ENCODE peak calls at places on chromosomes 3 and 15, in four cellular contexts. F is tibial artery; X is effector memory CD4-positive, alpha-beta T cell; B is uterus. E is an unnamed sample.

GRCh38 chr15:35047528-35047927 is 37.6 kb downstream of the NANOGP8 start:
- DNase-seq in F (no peak), B (no peak), X (no peak), E (no peak)

GRCh38 chr3:4426782-4427344 is 40.2 kb downstream of the SUMF1 start:
- DNase-seq in F (no peak), B (no peak), X (no peak), E (no peak)

GRCh38 chr3:126948980-126949535 is 33.9 kb upstream of the PLXNA1 start:
- DNase-seq in X (no peak), F (no peak), B (no peak), E (no peak)

GRCh38 chr3:172575375-172575774 is 52.1 kb upstream of the TNFSF10 start:
- DNase-seq in F (no peak), X (no peak), B (no peak), E (no peak)

GRCh38 chr3:64214002-64214696 is 11.1 kb downstream of the PRICKLE2 start:
- DNase-seq in X (no peak), B (peak; percentile 80), F (peak; percentile 85), E (no peak)

GRCh38 chr15:25545017-25545416 is 106.2 kb upstream of the UBE3A start:
- DNase-seq in X (no peak), B (no peak), F (no peak), E (no peak)

GRCh38 chr3:45545476-45545875 is 49.1 kb upstream of the LIMD1 start:
- DNase-seq in F (no peak), X (no peak), B (no peak), E (no peak)

GRCh38 chr15:65869954-65870871 is 922 bp downstream of the RAB11A start:
- DNase-seq in B (peak; percentile 61), X (no peak), F (peak; percentile 68), E (peak; percentile 27)

GRCh38 chr15:62895139-62895866 is 147.2 kb upstream of the TPM1 start:
- DNase-seq in B (no peak), X (no peak), F (no peak), E (no peak)

GRCh38 chr3:94822298-94822697 is 759.4 kb downstream of the NSUN3 start:
- DNase-seq in B (no peak), F (no peak), X (no peak), E (no peak)

GRCh38 chr15:65414841-65415621 is 7.7 kb downstream of the IGDCC4 start:
- DNase-seq in X (no peak), B (no peak), F (no peak), E (no peak)

GRCh38 chr15:43186003-43186353 is 775 bp downstream of the CCNDBP1 start:
- DNase-seq in F (no peak), B (no peak), X (no peak), E (peak; percentile 55)

GRCh38 chr3:194879126-194879887 is 193.6 kb downstream of the FAM43A start:
- DNase-seq in X (no peak), B (no peak), F (no peak), E (no peak)

GRCh38 chr3:42504334-42505202 is 2.1 kb downstream of the VIPR1 start:
- DNase-seq in B (peak; percentile 6), F (peak; percentile 61), X (no peak), E (peak; percentile 53)

GRCh38 chr15:67784057-67784781 is 41.1 kb upstream of the SKOR1 start:
- DNase-seq in B (no peak), F (no peak), X (no peak), E (peak; percentile 86)

GRCh38 chr15:52220251-52220650 is 29.1 kb upstream of the GNB5 start:
- DNase-seq in B (no peak), X (no peak), F (no peak), E (no peak)

GRCh38 chr15:52224211-52224610 is 33.0 kb upstream of the GNB5 start:
- DNase-seq in B (no peak), X (no peak), F (no peak), E (no peak)

GRCh38 chr15:52218816-52219215 is 27.6 kb upstream of the GNB5 start:
- DNase-seq in X (no peak), B (no peak), F (no peak), E (no peak)

GRCh38 chr15:52220896-52221660 is 29.9 kb upstream of the GNB5 start:
- DNase-seq in F (no peak), X (no peak), B (no peak), E (no peak)

GRCh38 chr15:52221730-52222129 is 30.5 kb upstream of the GNB5 start:
- DNase-seq in B (no peak), X (no peak), F (no peak), E (no peak)
- H3K36me3 ChIP-seq in B (no peaks in the 10 kb centered on the region), X (no peaks in the 10 kb centered on the region), F (no peaks in the 10 kb centered on the region), E (no peaks in the 10 kb centered on the region)

GRCh38 chr15:89332446-89332845 is 2.2 kb downstream of the POLG start:
- DNase-seq in X (no peak), B (no peak), F (peak; percentile 19), E (no peak)
- H3K36me3 ChIP-seq in X (peaks cover 49% of the 10 kb centered on the region), B (no peaks in the 10 kb centered on the region), F (peaks cover 59% of the 10 kb centered on the region), E (no peaks in the 10 kb centered on the region)

GRCh38 chr3:16477501-16477900 is 36.0 kb downstream of the RFTN1 start:
- DNase-seq in X (no peak), B (no peak), F (no peak), E (no peak)
- H3K36me3 ChIP-seq in X (no peaks in the 10 kb centered on the region), B (no peaks in the 10 kb centered on the region), F (no peaks in the 10 kb centered on the region), E (no peaks in the 10 kb centered on the region)

GRCh38 chr15:28131400-28131799 is 32.3 kb upstream of the OCA2 start:
- DNase-seq in B (no peak), X (no peak), F (no peak), E (peak; percentile 21)

GRCh38 chr15:28133281-28133680 is 34.2 kb upstream of the OCA2 start:
- DNase-seq in F (no peak), B (no peak), X (no peak), E (no peak)

GRCh38 chr15:28130651-28131050 is 31.5 kb upstream of the OCA2 start:
- DNase-seq in X (no peak), F (no peak), B (no peak), E (peak; percentile 27)

GRCh38 chr15:28132524-28133275 is 33.6 kb upstream of the OCA2 start:
- DNase-seq in B (no peak), F (no peak), X (no peak), E (no peak)

DNA sequence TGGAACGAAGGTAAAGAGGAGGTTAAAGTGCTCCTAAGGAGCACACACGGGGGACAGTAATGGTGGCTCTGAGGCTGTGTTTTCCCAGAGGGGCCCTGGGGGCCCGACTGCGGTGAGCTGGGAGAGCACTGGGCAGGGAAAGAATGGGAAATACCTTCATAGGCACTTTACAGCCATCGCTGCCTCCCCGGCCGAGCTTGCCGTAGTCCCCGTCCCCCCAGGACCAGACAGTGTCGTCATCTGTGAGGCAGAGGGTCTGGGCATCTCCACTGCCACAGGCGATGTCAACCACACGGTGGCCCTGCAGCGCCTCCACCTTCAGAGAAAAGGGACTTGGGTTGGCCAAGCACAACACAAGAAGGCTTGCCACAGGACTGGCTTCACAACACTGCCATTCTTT is 32.8 kb upstream of the OCA2 start:
- DNase-seq in B (no peak), X (no peak), F (no peak), E (peak; percentile 28)
- H3K36me3 ChIP-seq in B (no peaks in the 10 kb centered on the region), X (peaks cover 6% of the 10 kb centered on the region), F (peaks cover 29% of the 10 kb centered on the region), E (peaks cover 65% of the 10 kb centered on the region)

E was measured in Peyer's patch.